ENCODE peak calls at places on chromosome 6, in six cellular contexts. One of them, this sample, is unnamed.

GRCh38 chr6:149046822-149047246 is 270.7 kb upstream of the TAB2 start:
- DNase-seq in HS-27A: no peak
- DNase-seq in RCC 7860: no peak
- DNase-seq in neural crest cell: no peak
- DNase-seq in astrocyte: peak
- DNase-seq in AG08395: no peak
- DNase-seq in this sample: no peak

GRCh38 chr6:5905431-5906339 is 101.0 kb downstream of the NRN1 start:
- DNase-seq in HS-27A: peak
- DNase-seq in RCC 7860: no peak
- DNase-seq in neural crest cell: no peak
- DNase-seq in astrocyte: peak
- DNase-seq in AG08395: peak
- DNase-seq in this sample: peak

GRCh38 chr6:127855542-127856159 is 45.2 kb downstream of the THEMIS start:
- DNase-seq in HS-27A: no peak
- DNase-seq in RCC 7860: peak
- DNase-seq in neural crest cell: no peak
- DNase-seq in astrocyte: no peak
- DNase-seq in AG08395: peak
- DNase-seq in this sample: no peak

GRCh38 chr6:113596477-113596876 is 260.7 kb upstream of the MARCKS start:
- DNase-seq in HS-27A: no peak
- DNase-seq in RCC 7860: no peak
- DNase-seq in neural crest cell: no peak
- DNase-seq in astrocyte: no peak
- DNase-seq in AG08395: no peak
- DNase-seq in this sample: no peak

GRCh38 chr6:144343736-144344428 is 58.7 kb downstream of the UTRN start:
- DNase-seq in HS-27A: no peak
- DNase-seq in RCC 7860: no peak
- DNase-seq in neural crest cell: no peak
- DNase-seq in astrocyte: no peak
- DNase-seq in AG08395: no peak
- DNase-seq in this sample: no peak

GRCh38 chr6:76347539-76347938 is 275.1 kb upstream of the IMPG1 start:
- DNase-seq in HS-27A: no peak
- DNase-seq in RCC 7860: no peak
- DNase-seq in neural crest cell: no peak
- DNase-seq in astrocyte: no peak
- DNase-seq in AG08395: no peak
- DNase-seq in this sample: no peak

GRCh38 chr6:85490516-85491248 is 40.8 kb downstream of the NT5E start:
- DNase-seq in HS-27A: peak
- DNase-seq in RCC 7860: peak
- DNase-seq in neural crest cell: no peak
- DNase-seq in astrocyte: peak
- DNase-seq in AG08395: no peak
- DNase-seq in this sample: no peak

GRCh38 chr6:52696418-52696817 is 25.5 kb downstream of the TMEM14A start:
- DNase-seq in HS-27A: no peak
- DNase-seq in RCC 7860: no peak
- DNase-seq in neural crest cell: no peak
- DNase-seq in astrocyte: no peak
- DNase-seq in AG08395: no peak
- DNase-seq in this sample: no peak

GRCh38 chr6:38942442-38942841 is 106.1 kb upstream of the GLP1R start:
- DNase-seq in HS-27A: no peak
- DNase-seq in RCC 7860: no peak
- DNase-seq in neural crest cell: no peak
- DNase-seq in astrocyte: no peak
- DNase-seq in AG08395: no peak
- DNase-seq in this sample: no peak

GRCh38 chr6:15447546-15448232 is 201.8 kb downstream of the JARID2 start:
- DNase-seq in HS-27A: no peak
- DNase-seq in RCC 7860: no peak
- DNase-seq in neural crest cell: no peak
- DNase-seq in astrocyte: no peak
- DNase-seq in AG08395: no peak
- DNase-seq in this sample: no peak

GRCh38 chr6:95431637-95432228 is 145.6 kb upstream of the MANEA start:
- DNase-seq in HS-27A: no peak
- DNase-seq in RCC 7860: peak
- DNase-seq in neural crest cell: peak
- DNase-seq in astrocyte: peak
- DNase-seq in AG08395: peak
- DNase-seq in this sample: no peak

GRCh38 chr6:170344631-170345576 is 38.3 kb downstream of the FAM120B start:
- DNase-seq in HS-27A: no peak
- DNase-seq in RCC 7860: peak
- DNase-seq in neural crest cell: peak
- DNase-seq in astrocyte: peak
- DNase-seq in AG08395: peak
- DNase-seq in this sample: peak

GRCh38 chr6:92716638-92717037 is 702.7 kb downstream of the EPHA7 start:
- DNase-seq in HS-27A: no peak
- DNase-seq in RCC 7860: no peak
- DNase-seq in neural crest cell: no peak
- DNase-seq in astrocyte: no peak
- DNase-seq in AG08395: no peak
- DNase-seq in this sample: no peak

GRCh38 chr6:3471711-3472110 is 14.9 kb upstream of the SLC22A23 start:
- DNase-seq in HS-27A: no peak
- DNase-seq in RCC 7860: no peak
- DNase-seq in neural crest cell: no peak
- DNase-seq in astrocyte: peak
- DNase-seq in AG08395: no peak
- DNase-seq in this sample: no peak

GRCh38 chr6:137357263-137357947 is 136.8 kb downstream of the OLIG3 start:
- DNase-seq in HS-27A: no peak
- DNase-seq in RCC 7860: no peak
- DNase-seq in neural crest cell: peak
- DNase-seq in astrocyte: no peak
- DNase-seq in AG08395: no peak
- DNase-seq in this sample: no peak

GRCh38 chr6:40293109-40293823 is 293.9 kb downstream of the LRFN2 start:
- DNase-seq in HS-27A: no peak
- DNase-seq in RCC 7860: no peak
- DNase-seq in neural crest cell: no peak
- DNase-seq in astrocyte: no peak
- DNase-seq in AG08395: no peak
- DNase-seq in this sample: no peak

GRCh38 chr6:4067673-4068072 is 11.3 kb downstream of the FAM217A start:
- DNase-seq in HS-27A: no peak
- DNase-seq in RCC 7860: no peak
- DNase-seq in neural crest cell: no peak
- DNase-seq in astrocyte: no peak
- DNase-seq in AG08395: no peak
- DNase-seq in this sample: no peak

GRCh38 chr6:79604583-79605037 is 26.5 kb upstream of the SH3BGRL2 start:
- DNase-seq in HS-27A: peak
- DNase-seq in RCC 7860: peak
- DNase-seq in neural crest cell: no peak
- DNase-seq in astrocyte: peak
- DNase-seq in AG08395: peak
- DNase-seq in this sample: no peak

GRCh38 chr6:21371676-21372161 is 221.8 kb upstream of the SOX4 start:
- DNase-seq in HS-27A: peak
- DNase-seq in RCC 7860: no peak
- DNase-seq in neural crest cell: no peak
- DNase-seq in astrocyte: peak
- DNase-seq in AG08395: peak
- DNase-seq in this sample: no peak

This sample was measured in T1000.